ENCODE peak calls at places on chromosomes 3 and 15, in nine cellular contexts. C is EL; Q is NCI-H1092; F is activated CD8-positive, alpha-beta T cell treated with anti-CD3 and anti-CD28 coated beads for 36 hours; V is GM18507; G is smooth muscle cell of the brain vasculature; R is stimulated activated CD4-positive, alpha-beta T cell treated with anti-CD3 and anti-CD28 coated beads, Interleukin-4, amount 100 ng/mL, for 48 hours; B is GM04504; P is H54. X is an unnamed sample.

GRCh38 chr3:185859294-185859972 is 34.6 kb upstream of the IGF2BP2 start:
- DNase-seq in C (no peak), Q (no peak), F (no peak), V (no peak), G (no peak), R (no peak), B (no peak), P (no peak), X (no peak)

GRCh38 chr3:28334552-28334951 is 14.0 kb upstream of the ZCWPW2 start:
- DNase-seq in C (no peak), Q (no peak), F (no peak), V (no peak), G (no peak), R (no peak), B (no peak), P (no peak), X (no peak)

GRCh38 chr3:156304406-156304805 is 184.0 kb downstream of the KCNAB1 start:
- DNase-seq in C (peak; percentile 80), Q (no peak), F (no peak), V (no peak), G (no peak), R (no peak), B (peak; percentile 24), P (no peak), X (no peak)

GRCh38 chr3:171776839-171777607 is 33.3 kb downstream of the PLD1 start:
- DNase-seq in C (no peak), Q (no peak), F (no peak), V (no peak), G (no peak), R (no peak), B (no peak), P (no peak), X (no peak)

GRCh38 chr3:134149286-134149685 is 101.4 kb downstream of the RYK start:
- DNase-seq in C (no peak), Q (no peak), F (no peak), V (no peak), G (no peak), R (no peak), B (no peak), P (no peak), X (no peak)

GRCh38 chr15:69794643-69795461 is 302.9 kb downstream of the TLE3 start:
- DNase-seq in C (peak; percentile 79), Q (no peak), F (no peak), V (no peak), G (no peak), R (no peak), B (no peak), P (peak; percentile 11), X (no peak)

GRCh38 chr15:99331366-99331765 is 80.1 kb downstream of the LRRC28 start:
- DNase-seq in C (no peak), Q (no peak), F (no peak), V (no peak), G (no peak), R (no peak), B (no peak), P (no peak), X (no peak)

GRCh38 chr3:38165722-38166387 is 518 bp downstream of the OXSR1 start:
- DNase-seq in C (no peak), Q (no peak), F (no peak), V (no peak), G (no peak), R (no peak), B (no peak), P (no peak), X (no peak)

GRCh38 chr15:56759450-56759845 is 26.1 kb upstream of the ZNF280D start:
- DNase-seq in C (peak; percentile 97), Q (no peak), F (no peak), V (no peak), G (peak; percentile 57), R (no peak), B (peak; percentile 90), P (peak; percentile 19), X (no peak)